ENCODE peak calls at places on chromosomes 7 and 10, in seven cellular contexts. One of them, this sample, is unnamed.

GRCh38 chr7:5596046-5596895 is 172.6 kb upstream of the TNRC18 start:
- DNase-seq in spleen: peak; percentile 88
- DNase-seq in SK-N-SH: peak; percentile 90
- DNase-seq in transverse colon: peak; percentile 67
- DNase-seq in stomach: peak; percentile 36
- DNase-seq in Panc1: peak; percentile 69
- DNase-seq in HCT116: peak; percentile 71
- DNase-seq in this sample: peak; percentile 95

GRCh38 chr7:78620931-78621330 is 822.4 kb downstream of the PHTF2 start:
- DNase-seq in spleen: no peak
- DNase-seq in SK-N-SH: no peak
- DNase-seq in transverse colon: no peak
- DNase-seq in stomach: no peak
- DNase-seq in Panc1: no peak
- DNase-seq in HCT116: no peak
- DNase-seq in this sample: no peak

GRCh38 chr10:91050371-91051034 is 129.6 kb upstream of the ANKRD1 start:
- DNase-seq in spleen: no peak
- DNase-seq in SK-N-SH: no peak
- DNase-seq in transverse colon: no peak
- DNase-seq in stomach: no peak
- DNase-seq in Panc1: no peak
- DNase-seq in HCT116: no peak
- DNase-seq in this sample: no peak

GRCh38 chr10:25082276-25083204 is 66.1 kb downstream of the THNSL1 start:
- DNase-seq in spleen: no peak
- DNase-seq in SK-N-SH: no peak
- DNase-seq in transverse colon: no peak
- DNase-seq in stomach: no peak
- DNase-seq in Panc1: no peak
- DNase-seq in HCT116: no peak
- DNase-seq in this sample: no peak

GRCh38 chr10:122525788-122526187 is 34.8 kb upstream of the DMBT1 start:
- DNase-seq in spleen: no peak
- DNase-seq in SK-N-SH: no peak
- DNase-seq in transverse colon: peak; percentile 60
- DNase-seq in stomach: no peak
- DNase-seq in Panc1: no peak
- DNase-seq in HCT116: peak; percentile 23
- DNase-seq in this sample: no peak

GRCh38 chr10:27745719-27746363 is at the start of gene MKX:
- DNase-seq in spleen: no peak
- DNase-seq in SK-N-SH: peak; percentile 31
- DNase-seq in transverse colon: peak; percentile 37
- DNase-seq in stomach: peak; percentile 44
- DNase-seq in Panc1: no peak
- DNase-seq in HCT116: no peak
- DNase-seq in this sample: peak; percentile 74

GRCh38 chr7:4111166-4111565 is 570.9 kb upstream of the FOXK1 start:
- DNase-seq in spleen: no peak
- DNase-seq in SK-N-SH: no peak
- DNase-seq in transverse colon: no peak
- DNase-seq in stomach: no peak
- DNase-seq in Panc1: no peak
- DNase-seq in HCT116: no peak
- DNase-seq in this sample: no peak

GRCh38 chr10:129912161-129912917 is 51.7 kb downstream of the EBF3 start:
- DNase-seq in spleen: no peak
- DNase-seq in SK-N-SH: peak; percentile 84
- DNase-seq in transverse colon: no peak
- DNase-seq in stomach: no peak
- DNase-seq in Panc1: no peak
- DNase-seq in HCT116: no peak
- DNase-seq in this sample: no peak

GRCh38 chr7:133428876-133429275 is 176.0 kb downstream of the EXOC4 start:
- DNase-seq in spleen: no peak
- DNase-seq in SK-N-SH: no peak
- DNase-seq in transverse colon: no peak
- DNase-seq in stomach: no peak
- DNase-seq in Panc1: no peak
- DNase-seq in HCT116: no peak
- DNase-seq in this sample: no peak

GRCh38 chr10:91251430-91252056 is 31.1 kb downstream of the PCGF5 start:
- DNase-seq in spleen: peak; percentile 16
- DNase-seq in SK-N-SH: peak; percentile 26
- DNase-seq in transverse colon: peak; percentile 52
- DNase-seq in stomach: peak; percentile 61
- DNase-seq in Panc1: peak; percentile 33
- DNase-seq in HCT116: peak; percentile 6
- DNase-seq in this sample: no peak

GRCh38 chr7:93382362-93382761 is 150.2 kb downstream of the VPS50 start:
- DNase-seq in spleen: no peak
- DNase-seq in SK-N-SH: no peak
- DNase-seq in transverse colon: no peak
- DNase-seq in stomach: no peak
- DNase-seq in Panc1: no peak
- DNase-seq in HCT116: no peak
- DNase-seq in this sample: no peak

GRCh38 chr7:42543953-42544352 is 306.9 kb upstream of the GLI3 start:
- DNase-seq in spleen: no peak
- DNase-seq in SK-N-SH: no peak
- DNase-seq in transverse colon: no peak
- DNase-seq in stomach: no peak
- DNase-seq in Panc1: no peak
- DNase-seq in HCT116: no peak
- DNase-seq in this sample: no peak

GRCh38 chr10:46515402-46516192 is 40.9 kb downstream of the GPRIN2 start:
- DNase-seq in spleen: peak; percentile 72
- DNase-seq in SK-N-SH: no peak
- DNase-seq in transverse colon: peak; percentile 7
- DNase-seq in stomach: peak; percentile 24
- DNase-seq in Panc1: no peak
- DNase-seq in HCT116: no peak
- DNase-seq in this sample: peak; percentile 48

GRCh38 chr10:133230387-133231195 is 574 bp downstream of the UTF1 start:
- DNase-seq in spleen: peak; percentile 89
- DNase-seq in SK-N-SH: no peak
- DNase-seq in transverse colon: peak; percentile 25
- DNase-seq in stomach: no peak
- DNase-seq in Panc1: no peak
- DNase-seq in HCT116: no peak
- DNase-seq in this sample: no peak

GRCh38 chr10:123622381-123622780 is 43.8 kb upstream of the GPR26 start:
- DNase-seq in spleen: no peak
- DNase-seq in SK-N-SH: no peak
- DNase-seq in transverse colon: no peak
- DNase-seq in stomach: no peak
- DNase-seq in Panc1: no peak
- DNase-seq in HCT116: no peak
- DNase-seq in this sample: no peak

GRCh38 chr10:133453516-133454203 is at the start of gene SCART1:
- DNase-seq in spleen: no peak
- DNase-seq in SK-N-SH: no peak
- DNase-seq in transverse colon: no peak
- DNase-seq in stomach: no peak
- DNase-seq in Panc1: no peak
- DNase-seq in HCT116: no peak
- DNase-seq in this sample: no peak

GRCh38 chr7:49099587-49100326 is 175.4 kb downstream of the CDC14C start:
- DNase-seq in spleen: no peak
- DNase-seq in SK-N-SH: no peak
- DNase-seq in transverse colon: no peak
- DNase-seq in stomach: no peak
- DNase-seq in Panc1: no peak
- DNase-seq in HCT116: no peak
- DNase-seq in this sample: no peak

GRCh38 chr7:79495544-79496272 is 42.2 kb upstream of the MAGI2 start:
- DNase-seq in spleen: no peak
- DNase-seq in SK-N-SH: no peak
- DNase-seq in transverse colon: no peak
- DNase-seq in stomach: no peak
- DNase-seq in Panc1: no peak
- DNase-seq in HCT116: no peak
- DNase-seq in this sample: no peak

GRCh38 chr7:63114371-63114985 is 884.2 kb upstream of the ZNF722 start:
- DNase-seq in spleen: no peak
- DNase-seq in SK-N-SH: peak; percentile 10
- DNase-seq in transverse colon: no peak
- DNase-seq in stomach: no peak
- DNase-seq in Panc1: no peak
- DNase-seq in HCT116: no peak
- DNase-seq in this sample: no peak

GRCh38 chr10:29749150-29749549 is 114.4 kb upstream of the SVIL start:
- DNase-seq in spleen: no peak
- DNase-seq in SK-N-SH: no peak
- DNase-seq in transverse colon: no peak
- DNase-seq in stomach: no peak
- DNase-seq in Panc1: no peak
- DNase-seq in HCT116: no peak
- DNase-seq in this sample: no peak

GRCh38 chr10:12699258-12699700 is 302.2 kb downstream of the CCDC3 start:
- DNase-seq in spleen: no peak
- DNase-seq in SK-N-SH: no peak
- DNase-seq in transverse colon: peak; percentile 25
- DNase-seq in stomach: no peak
- DNase-seq in Panc1: no peak
- DNase-seq in HCT116: no peak
- DNase-seq in this sample: no peak

GRCh38 chr10:5537684-5538083 is 12.9 kb downstream of the CALML3 start:
- DNase-seq in spleen: peak; percentile 20
- DNase-seq in SK-N-SH: no peak
- DNase-seq in transverse colon: peak; percentile 1
- DNase-seq in stomach: peak; percentile 10
- DNase-seq in Panc1: no peak
- DNase-seq in HCT116: no peak
- DNase-seq in this sample: no peak
- H3K27ac ChIP-seq in spleen: no peak overlapping the region
- H3K27ac ChIP-seq in SK-N-SH: no peak overlapping the region
- H3K27ac ChIP-seq in transverse colon: no peak overlapping the region
- H3K27ac ChIP-seq in stomach: no peak overlapping the region
- H3K27ac ChIP-seq in Panc1: no peak overlapping the region
- H3K27ac ChIP-seq in HCT116: no peak overlapping the region
- H3K27ac ChIP-seq in this sample: peak overlapping the region; percentile 44

GRCh38 chr7:23012797-23013714 is 874 bp downstream of the HYCC1 start:
- DNase-seq in spleen: peak; percentile 91
- DNase-seq in SK-N-SH: peak; percentile 62
- DNase-seq in transverse colon: peak; percentile 15
- DNase-seq in stomach: no peak
- DNase-seq in Panc1: no peak
- DNase-seq in HCT116: no peak
- DNase-seq in this sample: peak; percentile 86
- TF ChIP-seq POLR2AphosphoS5 in spleen: no peak
- TF ChIP-seq POLR2AphosphoS5 in SK-N-SH: no peak
- TF ChIP-seq POLR2AphosphoS5 in transverse colon: no peak
- TF ChIP-seq POLR2AphosphoS5 in stomach: no peak
- TF ChIP-seq POLR2AphosphoS5 in Panc1: no peak
- TF ChIP-seq POLR2AphosphoS5 in HCT116: no peak
- TF ChIP-seq POLR2AphosphoS5 in this sample: no peak

GRCh38 chr10:60570941-60571340 is 181.3 kb upstream of the ANK3 start:
- DNase-seq in spleen: no peak
- DNase-seq in SK-N-SH: no peak
- DNase-seq in transverse colon: no peak
- DNase-seq in stomach: no peak
- DNase-seq in Panc1: no peak
- DNase-seq in HCT116: no peak
- DNase-seq in this sample: no peak

GRCh38 chr10:60575105-60575504 is 185.4 kb upstream of the ANK3 start:
- DNase-seq in spleen: no peak
- DNase-seq in SK-N-SH: no peak
- DNase-seq in transverse colon: no peak
- DNase-seq in stomach: no peak
- DNase-seq in Panc1: no peak
- DNase-seq in HCT116: no peak
- DNase-seq in this sample: no peak

GRCh38 chr10:60572511-60573194 is 183.0 kb upstream of the ANK3 start:
- DNase-seq in spleen: no peak
- DNase-seq in SK-N-SH: peak; percentile 46
- DNase-seq in transverse colon: peak; percentile 39
- DNase-seq in stomach: peak; percentile 44
- DNase-seq in Panc1: peak; percentile 12
- DNase-seq in HCT116: no peak
- DNase-seq in this sample: no peak

GRCh38 chr10:60574388-60574787 is 184.7 kb upstream of the ANK3 start:
- DNase-seq in spleen: no peak
- DNase-seq in SK-N-SH: no peak
- DNase-seq in transverse colon: no peak
- DNase-seq in stomach: no peak
- DNase-seq in Panc1: no peak
- DNase-seq in HCT116: no peak
- DNase-seq in this sample: no peak

DNA sequence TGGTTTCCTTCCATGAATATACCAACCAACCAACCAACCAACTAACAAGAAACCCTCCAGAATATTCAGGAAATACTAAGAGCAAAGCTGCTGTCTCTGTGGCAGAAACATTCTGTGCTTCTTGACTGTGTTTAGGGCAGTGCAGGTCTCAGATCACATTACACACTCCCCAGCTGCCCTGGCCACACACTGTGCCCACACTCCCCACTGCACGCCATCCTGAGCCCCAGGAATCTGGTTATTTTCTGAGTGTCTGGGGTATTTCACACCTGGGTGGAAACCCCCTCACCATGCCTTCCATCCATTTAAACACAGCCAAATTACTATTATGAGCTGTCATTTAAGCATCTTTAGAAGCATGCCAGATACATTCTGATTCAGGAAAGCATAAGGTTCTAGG is 183.7 kb upstream of the ANK3 start:
- DNase-seq in spleen: no peak
- DNase-seq in SK-N-SH: no peak
- DNase-seq in transverse colon: no peak
- DNase-seq in stomach: no peak
- DNase-seq in Panc1: no peak
- DNase-seq in HCT116: no peak
- DNase-seq in this sample: no peak
- H3K4me1 ChIP-seq in spleen: no peaks in the 10 kb centered on the region
- H3K4me1 ChIP-seq in SK-N-SH: peaks cover 9% of the 10 kb centered on the region
- H3K4me1 ChIP-seq in transverse colon: peaks cover 14% of the 10 kb centered on the region
- H3K4me1 ChIP-seq in stomach: peaks cover 32% of the 10 kb centered on the region
- H3K4me1 ChIP-seq in Panc1: no peaks in the 10 kb centered on the region
- H3K4me1 ChIP-seq in HCT116: peaks cover 6% of the 10 kb centered on the region
- H3K4me1 ChIP-seq in this sample: peaks cover 12% of the 10 kb centered on the region

DNA sequence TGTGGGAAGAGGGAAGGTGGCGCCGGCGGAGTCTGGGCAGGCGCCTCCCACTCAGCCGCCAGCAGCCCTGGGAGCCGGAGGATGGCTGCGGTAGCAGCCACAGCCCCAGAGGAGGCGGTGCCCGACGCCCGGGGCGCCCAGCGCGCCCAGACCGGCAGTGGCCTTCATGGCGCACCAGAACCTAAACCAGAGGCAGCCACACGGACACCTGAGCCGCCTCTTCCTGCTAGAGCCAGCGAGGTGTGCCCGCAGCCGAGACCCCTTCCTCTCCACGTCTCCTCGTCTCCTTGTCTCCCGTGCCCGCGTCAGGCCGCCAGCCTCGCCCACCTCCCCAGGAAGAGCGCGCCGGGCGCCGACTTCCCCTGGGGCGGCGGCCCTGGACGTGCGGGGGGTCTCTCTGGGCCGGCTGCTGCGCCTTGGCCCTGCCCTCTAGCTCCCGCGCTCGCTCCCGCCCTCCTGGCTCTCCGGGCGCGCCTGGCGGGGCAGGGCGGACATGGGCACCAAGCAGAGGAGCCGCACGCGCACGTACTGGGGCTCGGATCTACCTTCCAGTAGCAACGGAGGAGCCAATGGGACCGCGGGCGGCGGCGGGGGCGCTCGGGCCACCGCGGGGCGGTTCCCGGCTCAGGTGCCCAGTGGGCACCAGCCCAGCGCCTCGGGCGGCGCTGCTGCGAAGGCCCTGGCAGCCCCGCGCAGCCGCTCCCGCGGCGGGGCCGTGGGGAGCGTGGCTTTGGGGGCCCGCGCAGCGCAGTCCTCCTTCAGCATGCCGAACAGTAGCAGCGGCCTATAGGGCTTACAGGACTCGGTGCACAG is 33.0 kb upstream of the SFTPD start:
- DNase-seq in spleen: no peak
- DNase-seq in SK-N-SH: peak; percentile 88
- DNase-seq in transverse colon: peak; percentile 52
- DNase-seq in stomach: peak; percentile 72
- DNase-seq in Panc1: no peak
- DNase-seq in HCT116: peak; percentile 23
- DNase-seq in this sample: no peak
- H3K27ac ChIP-seq in spleen: no peak overlapping the region
- H3K27ac ChIP-seq in SK-N-SH: no peak overlapping the region
- H3K27ac ChIP-seq in transverse colon: peak overlapping the region; percentile 70
- H3K27ac ChIP-seq in stomach: peak overlapping the region; percentile 73
- H3K27ac ChIP-seq in Panc1: no peak overlapping the region
- H3K27ac ChIP-seq in HCT116: peak overlapping the region; percentile 20
- H3K27ac ChIP-seq in this sample: peak overlapping the region; percentile 89

This sample was measured in suprapubic skin.